ENCODE peak calls at places on chromosomes 11 and 22, in ten cellular contexts. S is RWPE1; G is Calu3; O is stimulated activated CD8-positive, alpha-beta memory T cell treated with anti-CD3 and anti-CD28 coated beads, Interleukin-15, amount 100 ng/mL, for 24 hours; Q is naive B cell; H is foreskin fibroblast; I is posterior cingulate gyrus; U is MG63; K is hepatic stellate cell; Y is cardiac fibroblast. M is an unnamed sample.

GRCh38 chr22:35399114-35399677 is 744 bp upstream of the MCM5 start:
- DNase-seq in Y (no peak), S (no peak), H (no peak), K (no peak), I (no peak), G (peak), Q (no peak), O (no peak), U (no peak), M (no peak)

GRCh38 chr11:1218256-1218787 is 4.5 kb upstream of the MUC5B start:
- DNase-seq in Q (no peak), O (no peak), G (no peak), H (no peak), U (no peak), K (no peak), S (no peak), Y (no peak), I (no peak), M (no peak)

GRCh38 chr11:46918087-46918751 is at the start of gene LRP4:
- DNase-seq in O (no peak), Y (peak), H (peak), U (peak), G (peak), S (no peak), Q (peak), I (no peak), K (peak), M (no peak)

GRCh38 chr22:46539169-46539568 is 1.7 kb upstream of the CELSR1 start:
- DNase-seq in H (no peak), O (no peak), I (no peak), Q (no peak), Y (no peak), K (no peak), S (no peak), G (no peak), U (no peak), M (no peak)

GRCh38 chr11:13765886-13766285 is 97.4 kb downstream of the FAR1 start:
- DNase-seq in U (no peak), Y (no peak), I (no peak), G (no peak), Q (no peak), O (no peak), H (no peak), S (no peak), K (no peak), M (no peak)

GRCh38 chr22:37401401-37401859 is 25.8 kb downstream of the ELFN2 start:
- DNase-seq in Q (no peak), Y (peak), S (no peak), G (no peak), I (no peak), O (no peak), U (no peak), K (no peak), H (peak), M (no peak)

GRCh38 chr22:50708996-50709395 is 29.0 kb upstream of the ACR start:
- DNase-seq in S (no peak), U (no peak), G (no peak), Q (no peak), Y (no peak), I (no peak), O (no peak), K (no peak), H (no peak), M (no peak)

GRCh38 chr11:99020324-99021225 is at the start of gene CNTN5:
- DNase-seq in I (peak), O (no peak), U (peak), Y (peak), H (peak), S (peak), Q (no peak), G (peak), K (peak), M (no peak)

GRCh38 chr22:23183107-23183698 is 2.9 kb downstream of the BCR start:
- DNase-seq in K (peak), O (no peak), I (peak), U (peak), G (peak), Q (no peak), H (peak), Y (peak), S (no peak), M (no peak)

GRCh38 chr11:76553554-76554476 is 109.0 kb downstream of the EMSY start:
- DNase-seq in O (no peak), Q (no peak), K (no peak), H (no peak), S (no peak), G (no peak), Y (no peak), U (no peak), I (no peak), M (no peak)

GRCh38 chr11:126361400-126361799 is 5.9 kb downstream of the ST3GAL4 start:
- DNase-seq in U (no peak), G (no peak), Y (no peak), S (no peak), I (peak), H (no peak), Q (no peak), O (no peak), K (no peak), M (no peak)

GRCh38 chr11:96241351-96241841 is 101.6 kb downstream of the MAML2 start:
- DNase-seq in S (no peak), G (peak), O (no peak), Y (no peak), I (no peak), U (no peak), Q (no peak), H (no peak), K (no peak), M (no peak)

GRCh38 chr11:131688056-131688693 is 317.8 kb downstream of the NTM start:
- DNase-seq in I (peak), S (peak), G (peak), Q (no peak), H (peak), K (peak), Y (peak), U (peak), O (no peak), M (no peak)

GRCh38 chr11:22829231-22830081 is at the start of gene SVIP:
- DNase-seq in G (peak), U (peak), O (peak), Q (peak), K (peak), H (peak), S (peak), I (peak), Y (peak), M (peak)

GRCh38 chr22:37823134-37823985 is at the start of gene GALR3:
- DNase-seq in O (no peak), I (no peak), H (no peak), Y (no peak), S (no peak), Q (no peak), K (no peak), U (no peak), G (no peak), M (no peak)

GRCh38 chr11:10575346-10575745 is 6.9 kb upstream of the LYVE1 start:
- DNase-seq in K (no peak), S (no peak), I (no peak), Q (no peak), Y (no peak), G (no peak), H (no peak), O (no peak), U (no peak), M (no peak)

GRCh38 chr11:15671216-15671615 is 556.5 kb downstream of the INSC start:
- DNase-seq in G (no peak), U (no peak), Q (no peak), O (no peak), H (no peak), Y (no peak), K (no peak), I (no peak), S (no peak), M (no peak)

GRCh38 chr11:9090488-9091043 is 833 bp downstream of the SCUBE2 start:
- DNase-seq in Q (no peak), K (no peak), U (no peak), G (no peak), O (no peak), H (peak), I (no peak), Y (no peak), S (no peak), M (no peak)

GRCh38 chr11:104053743-104054142 is 17.3 kb downstream of the DDI1 start:
- DNase-seq in G (no peak), S (no peak), K (no peak), I (no peak), H (no peak), Y (no peak), O (no peak), Q (no peak), U (no peak), M (no peak)

GRCh38 chr11:62737196-62737595 is 8.9 kb downstream of the TTC9C start:
- DNase-seq in S (no peak), I (no peak), O (no peak), Q (no peak), K (no peak), H (no peak), G (no peak), U (no peak), Y (no peak), M (no peak)

GRCh38 chr11:5690216-5690615 is 626 bp downstream of the TRIM22 start:
- DNase-seq in U (no peak), Q (no peak), K (no peak), S (no peak), I (no peak), O (no peak), H (peak), G (no peak), Y (peak), M (no peak)

GRCh38 chr11:69307871-69308381 is 14.0 kb downstream of the MYEOV start:
- DNase-seq in K (no peak), Y (no peak), Q (no peak), S (no peak), G (no peak), H (no peak), O (no peak), I (no peak), U (no peak), M (no peak)

GRCh38 chr11:75815345-75815983 is 454 bp downstream of the UVRAG start:
- DNase-seq in Y (no peak), I (no peak), G (peak), S (peak), O (peak), Q (peak), K (peak), H (no peak), U (peak), M (no peak)

GRCh38 chr11:15685311-15685710 is 570.6 kb downstream of the INSC start:
- DNase-seq in H (no peak), I (no peak), O (no peak), G (no peak), Y (no peak), Q (no peak), K (no peak), U (no peak), S (no peak), M (no peak)

GRCh38 chr22:44185237-44186120 is 4.8 kb downstream of the PARVG start:
- DNase-seq in K (no peak), I (no peak), Y (no peak), H (no peak), S (no peak), U (no peak), G (no peak), O (no peak), Q (no peak), M (no peak)

GRCh38 chr11:95849087-95849825 is 59.0 kb downstream of the CEP57 start:
- DNase-seq in Y (peak), S (peak), Q (no peak), G (peak), H (peak), I (no peak), U (peak), K (peak), O (no peak), M (no peak)

GRCh38 chr11:11073996-11074395 is 216.1 kb upstream of the ZBED5 start:
- DNase-seq in O (no peak), U (peak), Y (no peak), H (no peak), Q (no peak), I (no peak), G (no peak), S (peak), K (no peak), M (no peak)